ENCODE peak calls at places on chromosome 12, in nine cellular contexts. One of them, this sample, is unnamed.

GRCh38 chr12:104609083-104609844 is 152.5 kb downstream of the CHST11 start:
- DNase-seq in HEK293T: no peak
- DNase-seq in NCI-H2081: peak; percentile 7
- DNase-seq in activated gamma-delta T cell treated with Interleukin-2 at 50 U/mL for 16 hours: no peak
- DNase-seq in CD8-positive, alpha-beta T cell: no peak
- DNase-seq in stimulated activated naive B cell treated with anti-CD40 and anti-IgM and Interleukin-4, amounts not matched to agents 10 μg/mL and 1 μg/mL and 100 μg/mL, for 72 hours: no peak
- DNase-seq in ureter: no peak
- DNase-seq in ovary: no peak
- DNase-seq in NCI-H1105 treated with DMSO at 0.1 percent for 48 hours: peak; percentile 97
- DNase-seq in this sample: no peak

GRCh38 chr12:49809369-49810158 is 18.6 kb downstream of the NCKAP5L start:
- DNase-seq in NCI-H1105 treated with DMSO at 0.1 percent for 48 hours: no peak
- DNase-seq in NCI-H2081: no peak
- DNase-seq in ovary: peak; percentile 64
- DNase-seq in HEK293T: no peak
- DNase-seq in stimulated activated naive B cell treated with anti-CD40 and anti-IgM and Interleukin-4, amounts not matched to agents 10 μg/mL and 1 μg/mL and 100 μg/mL, for 72 hours: no peak
- DNase-seq in CD8-positive, alpha-beta T cell: no peak
- DNase-seq in activated gamma-delta T cell treated with Interleukin-2 at 50 U/mL for 16 hours: no peak
- DNase-seq in ureter: no peak
- DNase-seq in this sample: no peak

GRCh38 chr12:108807996-108808725 is 49.2 kb downstream of the SSH1 start:
- DNase-seq in stimulated activated naive B cell treated with anti-CD40 and anti-IgM and Interleukin-4, amounts not matched to agents 10 μg/mL and 1 μg/mL and 100 μg/mL, for 72 hours: no peak
- DNase-seq in CD8-positive, alpha-beta T cell: no peak
- DNase-seq in ovary: no peak
- DNase-seq in activated gamma-delta T cell treated with Interleukin-2 at 50 U/mL for 16 hours: no peak
- DNase-seq in NCI-H1105 treated with DMSO at 0.1 percent for 48 hours: no peak
- DNase-seq in NCI-H2081: no peak
- DNase-seq in ureter: no peak
- DNase-seq in HEK293T: no peak
- DNase-seq in this sample: no peak

GRCh38 chr12:1946311-1946710 is 27.9 kb upstream of the CACNA2D4 start:
- DNase-seq in HEK293T: no peak
- DNase-seq in NCI-H2081: no peak
- DNase-seq in stimulated activated naive B cell treated with anti-CD40 and anti-IgM and Interleukin-4, amounts not matched to agents 10 μg/mL and 1 μg/mL and 100 μg/mL, for 72 hours: no peak
- DNase-seq in activated gamma-delta T cell treated with Interleukin-2 at 50 U/mL for 16 hours: no peak
- DNase-seq in CD8-positive, alpha-beta T cell: no peak
- DNase-seq in ovary: no peak
- DNase-seq in ureter: no peak
- DNase-seq in NCI-H1105 treated with DMSO at 0.1 percent for 48 hours: no peak
- DNase-seq in this sample: no peak

GRCh38 chr12:121154793-121155375 is 22.2 kb downstream of the P2RX7 start:
- DNase-seq in HEK293T: no peak
- DNase-seq in activated gamma-delta T cell treated with Interleukin-2 at 50 U/mL for 16 hours: no peak
- DNase-seq in stimulated activated naive B cell treated with anti-CD40 and anti-IgM and Interleukin-4, amounts not matched to agents 10 μg/mL and 1 μg/mL and 100 μg/mL, for 72 hours: no peak
- DNase-seq in NCI-H1105 treated with DMSO at 0.1 percent for 48 hours: no peak
- DNase-seq in ovary: no peak
- DNase-seq in NCI-H2081: no peak
- DNase-seq in CD8-positive, alpha-beta T cell: no peak
- DNase-seq in ureter: no peak
- DNase-seq in this sample: no peak

GRCh38 chr12:80195143-80195726 is 95.9 kb downstream of the OTOGL start:
- DNase-seq in CD8-positive, alpha-beta T cell: no peak
- DNase-seq in ovary: no peak
- DNase-seq in NCI-H2081: peak; percentile 51
- DNase-seq in ureter: no peak
- DNase-seq in activated gamma-delta T cell treated with Interleukin-2 at 50 U/mL for 16 hours: no peak
- DNase-seq in NCI-H1105 treated with DMSO at 0.1 percent for 48 hours: peak; percentile 47
- DNase-seq in stimulated activated naive B cell treated with anti-CD40 and anti-IgM and Interleukin-4, amounts not matched to agents 10 μg/mL and 1 μg/mL and 100 μg/mL, for 72 hours: no peak
- DNase-seq in HEK293T: peak; percentile 58
- DNase-seq in this sample: peak; percentile 80

GRCh38 chr12:72388322-72388721 is 116.2 kb downstream of the TRHDE start:
- DNase-seq in NCI-H2081: no peak
- DNase-seq in ovary: no peak
- DNase-seq in ureter: no peak
- DNase-seq in CD8-positive, alpha-beta T cell: no peak
- DNase-seq in stimulated activated naive B cell treated with anti-CD40 and anti-IgM and Interleukin-4, amounts not matched to agents 10 μg/mL and 1 μg/mL and 100 μg/mL, for 72 hours: no peak
- DNase-seq in NCI-H1105 treated with DMSO at 0.1 percent for 48 hours: no peak
- DNase-seq in activated gamma-delta T cell treated with Interleukin-2 at 50 U/mL for 16 hours: no peak
- DNase-seq in HEK293T: no peak
- DNase-seq in this sample: no peak

GRCh38 chr12:622420-622819 is 40.8 kb downstream of the NINJ2 start:
- DNase-seq in ovary: no peak
- DNase-seq in NCI-H1105 treated with DMSO at 0.1 percent for 48 hours: no peak
- DNase-seq in NCI-H2081: no peak
- DNase-seq in activated gamma-delta T cell treated with Interleukin-2 at 50 U/mL for 16 hours: no peak
- DNase-seq in CD8-positive, alpha-beta T cell: no peak
- DNase-seq in HEK293T: no peak
- DNase-seq in stimulated activated naive B cell treated with anti-CD40 and anti-IgM and Interleukin-4, amounts not matched to agents 10 μg/mL and 1 μg/mL and 100 μg/mL, for 72 hours: no peak
- DNase-seq in ureter: no peak
- DNase-seq in this sample: no peak

GRCh38 chr12:39723831-39724230 is 104.2 kb upstream of the ABCD2 start:
- DNase-seq in stimulated activated naive B cell treated with anti-CD40 and anti-IgM and Interleukin-4, amounts not matched to agents 10 μg/mL and 1 μg/mL and 100 μg/mL, for 72 hours: no peak
- DNase-seq in HEK293T: no peak
- DNase-seq in NCI-H2081: no peak
- DNase-seq in NCI-H1105 treated with DMSO at 0.1 percent for 48 hours: no peak
- DNase-seq in ovary: no peak
- DNase-seq in ureter: no peak
- DNase-seq in activated gamma-delta T cell treated with Interleukin-2 at 50 U/mL for 16 hours: no peak
- DNase-seq in CD8-positive, alpha-beta T cell: no peak
- DNase-seq in this sample: peak; percentile 46

GRCh38 chr12:114013601-114014345 is 47.6 kb upstream of the RBM19 start:
- DNase-seq in NCI-H1105 treated with DMSO at 0.1 percent for 48 hours: peak; percentile 75
- DNase-seq in CD8-positive, alpha-beta T cell: no peak
- DNase-seq in ovary: no peak
- DNase-seq in HEK293T: peak; percentile 26
- DNase-seq in stimulated activated naive B cell treated with anti-CD40 and anti-IgM and Interleukin-4, amounts not matched to agents 10 μg/mL and 1 μg/mL and 100 μg/mL, for 72 hours: no peak
- DNase-seq in ureter: no peak
- DNase-seq in activated gamma-delta T cell treated with Interleukin-2 at 50 U/mL for 16 hours: no peak
- DNase-seq in NCI-H2081: no peak
- DNase-seq in this sample: peak; percentile 39

GRCh38 chr12:88633312-88633711 is 53.0 kb upstream of the KITLG start:
- DNase-seq in stimulated activated naive B cell treated with anti-CD40 and anti-IgM and Interleukin-4, amounts not matched to agents 10 μg/mL and 1 μg/mL and 100 μg/mL, for 72 hours: no peak
- DNase-seq in NCI-H1105 treated with DMSO at 0.1 percent for 48 hours: no peak
- DNase-seq in HEK293T: no peak
- DNase-seq in ovary: no peak
- DNase-seq in activated gamma-delta T cell treated with Interleukin-2 at 50 U/mL for 16 hours: no peak
- DNase-seq in CD8-positive, alpha-beta T cell: no peak
- DNase-seq in NCI-H2081: no peak
- DNase-seq in ureter: no peak
- DNase-seq in this sample: peak; percentile 44

GRCh38 chr12:124953689-124954405 is 35.1 kb downstream of the DHX37 start:
- DNase-seq in NCI-H2081: no peak
- DNase-seq in NCI-H1105 treated with DMSO at 0.1 percent for 48 hours: no peak
- DNase-seq in ovary: no peak
- DNase-seq in CD8-positive, alpha-beta T cell: no peak
- DNase-seq in stimulated activated naive B cell treated with anti-CD40 and anti-IgM and Interleukin-4, amounts not matched to agents 10 μg/mL and 1 μg/mL and 100 μg/mL, for 72 hours: no peak
- DNase-seq in HEK293T: no peak
- DNase-seq in activated gamma-delta T cell treated with Interleukin-2 at 50 U/mL for 16 hours: no peak
- DNase-seq in ureter: no peak
- DNase-seq in this sample: no peak

GRCh38 chr12:100151769-100152168 is 9.1 kb upstream of the BLTP3B start:
- DNase-seq in stimulated activated naive B cell treated with anti-CD40 and anti-IgM and Interleukin-4, amounts not matched to agents 10 μg/mL and 1 μg/mL and 100 μg/mL, for 72 hours: no peak
- DNase-seq in NCI-H1105 treated with DMSO at 0.1 percent for 48 hours: no peak
- DNase-seq in ureter: no peak
- DNase-seq in activated gamma-delta T cell treated with Interleukin-2 at 50 U/mL for 16 hours: no peak
- DNase-seq in CD8-positive, alpha-beta T cell: no peak
- DNase-seq in HEK293T: no peak
- DNase-seq in NCI-H2081: no peak
- DNase-seq in ovary: no peak
- DNase-seq in this sample: no peak

GRCh38 chr12:94263011-94263786 is 114.8 kb downstream of the PLXNC1 start:
- DNase-seq in activated gamma-delta T cell treated with Interleukin-2 at 50 U/mL for 16 hours: peak; percentile 44
- DNase-seq in CD8-positive, alpha-beta T cell: peak; percentile 49
- DNase-seq in stimulated activated naive B cell treated with anti-CD40 and anti-IgM and Interleukin-4, amounts not matched to agents 10 μg/mL and 1 μg/mL and 100 μg/mL, for 72 hours: peak; percentile 79
- DNase-seq in NCI-H1105 treated with DMSO at 0.1 percent for 48 hours: no peak
- DNase-seq in ureter: no peak
- DNase-seq in NCI-H2081: no peak
- DNase-seq in ovary: peak; percentile 48
- DNase-seq in HEK293T: no peak
- DNase-seq in this sample: no peak

GRCh38 chr12:122238861-122239260 is 13.0 kb upstream of the DIABLO start:
- DNase-seq in HEK293T: no peak
- DNase-seq in ovary: no peak
- DNase-seq in stimulated activated naive B cell treated with anti-CD40 and anti-IgM and Interleukin-4, amounts not matched to agents 10 μg/mL and 1 μg/mL and 100 μg/mL, for 72 hours: no peak
- DNase-seq in CD8-positive, alpha-beta T cell: no peak
- DNase-seq in NCI-H2081: no peak
- DNase-seq in ureter: no peak
- DNase-seq in NCI-H1105 treated with DMSO at 0.1 percent for 48 hours: no peak
- DNase-seq in activated gamma-delta T cell treated with Interleukin-2 at 50 U/mL for 16 hours: no peak
- DNase-seq in this sample: no peak

GRCh38 chr12:121709478-121709890 is 3.1 kb upstream of the TMEM120B start:
- DNase-seq in stimulated activated naive B cell treated with anti-CD40 and anti-IgM and Interleukin-4, amounts not matched to agents 10 μg/mL and 1 μg/mL and 100 μg/mL, for 72 hours: no peak
- DNase-seq in CD8-positive, alpha-beta T cell: no peak
- DNase-seq in ureter: no peak
- DNase-seq in HEK293T: no peak
- DNase-seq in NCI-H1105 treated with DMSO at 0.1 percent for 48 hours: no peak
- DNase-seq in NCI-H2081: no peak
- DNase-seq in ovary: no peak
- DNase-seq in activated gamma-delta T cell treated with Interleukin-2 at 50 U/mL for 16 hours: no peak
- DNase-seq in this sample: no peak

GRCh38 chr12:76471579-76471978 is 88.0 kb downstream of the OSBPL8 start:
- DNase-seq in NCI-H1105 treated with DMSO at 0.1 percent for 48 hours: no peak
- DNase-seq in ureter: no peak
- DNase-seq in stimulated activated naive B cell treated with anti-CD40 and anti-IgM and Interleukin-4, amounts not matched to agents 10 μg/mL and 1 μg/mL and 100 μg/mL, for 72 hours: no peak
- DNase-seq in NCI-H2081: no peak
- DNase-seq in CD8-positive, alpha-beta T cell: no peak
- DNase-seq in activated gamma-delta T cell treated with Interleukin-2 at 50 U/mL for 16 hours: no peak
- DNase-seq in ovary: no peak
- DNase-seq in HEK293T: no peak
- DNase-seq in this sample: no peak

GRCh38 chr12:90945070-90945649 is 9.8 kb downstream of the CCER1 start:
- DNase-seq in CD8-positive, alpha-beta T cell: no peak
- DNase-seq in activated gamma-delta T cell treated with Interleukin-2 at 50 U/mL for 16 hours: no peak
- DNase-seq in NCI-H2081: peak; percentile 31
- DNase-seq in stimulated activated naive B cell treated with anti-CD40 and anti-IgM and Interleukin-4, amounts not matched to agents 10 μg/mL and 1 μg/mL and 100 μg/mL, for 72 hours: no peak
- DNase-seq in HEK293T: peak; percentile 12
- DNase-seq in ovary: no peak
- DNase-seq in ureter: no peak
- DNase-seq in NCI-H1105 treated with DMSO at 0.1 percent for 48 hours: peak; percentile 70
- DNase-seq in this sample: peak; percentile 68

GRCh38 chr12:9002335-9002734 is 13.0 kb downstream of the KLRG1 start:
- DNase-seq in NCI-H1105 treated with DMSO at 0.1 percent for 48 hours: no peak
- DNase-seq in ovary: no peak
- DNase-seq in HEK293T: no peak
- DNase-seq in ureter: no peak
- DNase-seq in CD8-positive, alpha-beta T cell: no peak
- DNase-seq in NCI-H2081: no peak
- DNase-seq in stimulated activated naive B cell treated with anti-CD40 and anti-IgM and Interleukin-4, amounts not matched to agents 10 μg/mL and 1 μg/mL and 100 μg/mL, for 72 hours: no peak
- DNase-seq in activated gamma-delta T cell treated with Interleukin-2 at 50 U/mL for 16 hours: no peak
- DNase-seq in this sample: no peak

GRCh38 chr12:121483950-121484349 is 84.0 kb downstream of the RNF34 start:
- DNase-seq in HEK293T: no peak
- DNase-seq in CD8-positive, alpha-beta T cell: no peak
- DNase-seq in stimulated activated naive B cell treated with anti-CD40 and anti-IgM and Interleukin-4, amounts not matched to agents 10 μg/mL and 1 μg/mL and 100 μg/mL, for 72 hours: no peak
- DNase-seq in ovary: no peak
- DNase-seq in NCI-H1105 treated with DMSO at 0.1 percent for 48 hours: no peak
- DNase-seq in activated gamma-delta T cell treated with Interleukin-2 at 50 U/mL for 16 hours: no peak
- DNase-seq in NCI-H2081: no peak
- DNase-seq in ureter: no peak
- DNase-seq in this sample: no peak